ENCODE peak calls at places on chromosomes 7 and 10, in four cellular contexts. R is breast epithelium, M is sigmoid colon, O is SK-N-SH. L is an unnamed sample.

GRCh38 chr10:63720689-63721088 is 199.5 kb downstream of the REEP3 start:
- DNase-seq in R (no peak), M (no peak), O (no peak), L (no peak)

GRCh38 chr10:80504897-80505465 is 32.7 kb upstream of the SH2D4B start:
- DNase-seq in M (no peak), O (no peak), R (no peak), L (no peak)

GRCh38 chr7:121410829-121411596 is 14.9 kb upstream of the FAM3C start:
- DNase-seq in O (no peak), M (no peak), R (no peak), L (no peak)

GRCh38 chr10:80132299-80133139 is at the start of gene PLAC9:
- DNase-seq in R (no peak), M (peak; percentile 62), O (peak; percentile 83), L (no peak)

GRCh38 chr10:75165684-75166622 is 44.6 kb upstream of the VDAC2 start:
- DNase-seq in O (peak; percentile 23), M (no peak), R (no peak), L (no peak)

GRCh38 chr10:12902959-12903358 is 98.6 kb downstream of the CCDC3 start:
- DNase-seq in O (no peak), M (no peak), R (no peak), L (no peak)

GRCh38 chr10:88819290-88819689 is 16.8 kb downstream of the LIPM start:
- DNase-seq in R (no peak), M (no peak), O (no peak), L (no peak)

GRCh38 chr7:30226593-30227268 is 57.7 kb upstream of the ZNRF2 start:
- DNase-seq in M (no peak), O (peak; percentile 47), R (no peak), L (no peak)

GRCh38 chr7:11130012-11130411 is 156.3 kb downstream of the PHF14 start:
- DNase-seq in R (no peak), M (no peak), O (no peak), L (no peak)

GRCh38 chr7:39510738-39511372 is 55.3 kb upstream of the YAE1 start:
- DNase-seq in R (no peak), O (no peak), M (no peak), L (no peak)

GRCh38 chr7:42237891-42238531 is 1.0 kb upstream of the GLI3 start:
- DNase-seq in O (no peak), M (peak; percentile 95), R (peak; percentile 81), L (peak; percentile 53)

GRCh38 chr10:24872049-24872789 is 80.2 kb downstream of the PRTFDC1 start:
- DNase-seq in M (no peak), O (peak; percentile 19), R (no peak), L (no peak)

GRCh38 chr10:3535001-3535400 is 250.0 kb downstream of the KLF6 start:
- DNase-seq in M (no peak), R (no peak), O (no peak), L (no peak)

GRCh38 chr10:74151057-74151878 is at the start of gene ADK:
- DNase-seq in R (peak; percentile 99), M (peak; percentile 99), O (peak; percentile 98), L (peak; percentile 99)

GRCh38 chr10:122660696-122661095 is 39.0 kb downstream of the C10orf120 start:
- DNase-seq in O (no peak), R (no peak), M (peak; percentile 29), L (no peak)
- H3K4me3 ChIP-seq in O (no peak overlapping the region), R (no peak overlapping the region), M (no peak overlapping the region), L (no peak overlapping the region)

GRCh38 chr7:100152937-100153666 is 4.4 kb downstream of the LAMTOR4 start:
- DNase-seq in O (no peak), R (no peak), M (no peak), L (no peak)
- TF ChIP-seq POLR2AphosphoS5 in O (no peak), R (no peak), M (no peak), L (no peak)

GRCh38 chr10:5812283-5813090 is 747 bp downstream of the GDI2 start:
- DNase-seq in R (peak; percentile 20), M (peak; percentile 78), O (peak; percentile 82), L (peak; percentile 20)

GRCh38 chr10:5813091-5813340 is 218 bp downstream of the GDI2 start:
- DNase-seq in M (no peak), O (no peak), R (no peak), L (no peak)

GRCh38 chr10:5811387-5811821 is 1.8 kb downstream of the GDI2 start:
- DNase-seq in M (no peak), R (no peak), O (no peak), L (no peak)

GRCh38 chr10:5809541-5810154 is 3.6 kb downstream of the GDI2 start:
- DNase-seq in O (no peak), M (no peak), R (no peak), L (no peak)

GRCh38 chr10:5810235-5810634 is 3.0 kb downstream of the GDI2 start:
- DNase-seq in O (no peak), R (no peak), M (no peak), L (no peak)
- H3K4me1 ChIP-seq in O (peaks cover 18% of the 10 kb centered on the region), R (peaks cover 12% of the 10 kb centered on the region), M (peaks cover 35% of the 10 kb centered on the region), L (peaks cover 5% of the 10 kb centered on the region)

GRCh38 chr10:21047096-21047495 is 150.0 kb upstream of the NEBL start:
- DNase-seq in R (no peak), O (no peak), M (no peak), L (no peak)
- H3K4me3 ChIP-seq in R (no peak overlapping the region), O (no peak overlapping the region), M (no peak overlapping the region), L (no peak overlapping the region)

GRCh38 chr7:106568680-106569499 is 92.1 kb downstream of the CCDC71L start:
- DNase-seq in M (no peak), R (peak; percentile 79), O (peak; percentile 80), L (peak; percentile 34)
- TF ChIP-seq POLR2AphosphoS5 in M (no peak), R (peak; percentile 86), O (peak; percentile 31), L (peak; percentile 55)

GRCh38 chr10:32155075-32155516 is 98.9 kb upstream of the KIF5B start:
- DNase-seq in O (no peak), M (no peak), R (no peak), L (no peak)
- H3K4me1 ChIP-seq in O (peaks cover under 1% of the 10 kb centered on the region), M (peaks cover 1% of the 10 kb centered on the region), R (no peaks in the 10 kb centered on the region), L (no peaks in the 10 kb centered on the region)

L was measured in prostate gland.